ENCODE peak calls at places on chromosome X, in four cellular contexts. C is foreskin fibroblast, Y is HepG2, O is lower lobe of right lung. B is an unnamed sample.

GRCh38 chrX:125205084-125205917 is 114.4 kb upstream of the TEX13C start:
- DNase-seq in C (no peak), Y (no peak), O (peak), B (no peak)

GRCh38 chrX:110321081-110321480 is 3.2 kb upstream of the AMMECR1 start:
- DNase-seq in C (no peak), Y (no peak), O (no peak), B (no peak)

GRCh38 chrX:103734125-103734760 is 23.5 kb downstream of the TMEM31 start:
- DNase-seq in C (no peak), Y (no peak), O (no peak), B (no peak)

GRCh38 chrX:96389314-96390048 is 295.2 kb upstream of the DIAPH2 start:
- DNase-seq in C (no peak), Y (no peak), O (no peak), B (no peak)

GRCh38 chrX:17160971-17161370 is 214.0 kb upstream of the NHS start:
- DNase-seq in C (no peak), Y (no peak), O (no peak), B (peak)

GRCh38 chrX:39616098-39616729 is 481.5 kb downstream of the BCOR start:
- DNase-seq in C (no peak), Y (no peak), O (no peak), B (no peak)

GRCh38 chrX:23525531-23525930 is 141.8 kb upstream of the PRDX4 start:
- DNase-seq in C (no peak), Y (no peak), O (no peak), B (no peak)

GRCh38 chrX:112874140-112874539 is 33.5 kb upstream of the AMOT start:
- DNase-seq in C (no peak), Y (no peak), O (no peak), B (no peak)

GRCh38 chrX:39896951-39897740 is 200.6 kb downstream of the BCOR start:
- DNase-seq in C (peak), Y (peak), O (peak), B (no peak)

GRCh38 chrX:106168107-106168506 is at the start of gene PWWP3B:
- DNase-seq in C (no peak), Y (no peak), O (peak), B (no peak)

GRCh38 chrX:37454537-37455285 is 105.5 kb downstream of the PRRG1 start:
- DNase-seq in C (peak), Y (no peak), O (no peak), B (no peak)

GRCh38 chrX:29528281-29528680 is 687.1 kb upstream of the MAGEB2 start:
- DNase-seq in C (no peak), Y (no peak), O (no peak), B (no peak)

GRCh38 chrX:40508560-40508959 is 72.2 kb upstream of the ATP6AP2 start:
- DNase-seq in C (no peak), Y (no peak), O (no peak), B (no peak)

GRCh38 chrX:149962859-149963757 is 24.8 kb upstream of the EOLA2 start:
- DNase-seq in C (peak), Y (peak), O (no peak), B (peak)

GRCh38 chrX:46376246-46376885 is 168.9 kb downstream of the ZNF674 start:
- DNase-seq in C (peak), Y (peak), O (no peak), B (peak)

GRCh38 chrX:107734646-107735045 is 40.9 kb downstream of the TSC22D3 start:
- DNase-seq in C (no peak), Y (no peak), O (no peak), B (no peak)

GRCh38 chrX:154714925-154715324 is 36.0 kb downstream of the GAB3 start:
- DNase-seq in C (no peak), Y (peak), O (no peak), B (peak)